ENCODE peak calls at places on chromosomes 11 and 22, in ten cellular contexts. M is tibial nerve, F is HepG2, H is SK-N-SH, R is ovary, D is A549, U is H1, L is sigmoid colon, Q is transverse colon, O is K562. Z is an unnamed sample.

GRCh38 chr22:19641254-19641982 is 72.9 kb upstream of the SEPTIN5 start:
- DNase-seq in R (no peak), U (peak; percentile 41), L (no peak), Q (no peak), F (no peak), D (peak; percentile 64), O (peak; percentile 94), M (no peak), H (peak; percentile 3), Z (no peak)

GRCh38 chr11:106706355-106706754 is 311.9 kb downstream of the GUCY1A2 start:
- DNase-seq in O (no peak), Q (no peak), U (no peak), F (no peak), H (peak; percentile 1), D (peak; percentile 76), R (no peak), M (no peak), L (no peak), Z (no peak)

GRCh38 chr11:70713988-70714665 is 315.8 kb downstream of the CTTN start:
- DNase-seq in M (no peak), O (no peak), U (peak; percentile 33), D (no peak), R (no peak), H (peak; percentile 68), L (no peak), Q (no peak), F (no peak), Z (no peak)

GRCh38 chr11:57458060-57458409 is 2.3 kb upstream of the RTN4RL2 start:
- DNase-seq in Q (no peak), U (no peak), F (no peak), M (no peak), L (no peak), D (peak; percentile 62), O (no peak), R (no peak), H (no peak), Z (no peak)

GRCh38 chr11:5815534-5815933 is 6.8 kb downstream of the OR52N2 start:
- DNase-seq in H (no peak), D (no peak), O (peak; percentile 23), L (no peak), F (no peak), M (no peak), U (no peak), R (no peak), Q (no peak), Z (no peak)

GRCh38 chr22:23113067-23113846 is 28.5 kb downstream of the RSPH14 start:
- DNase-seq in L (no peak), H (peak; percentile 84), R (peak; percentile 88), O (no peak), F (no peak), M (no peak), Q (no peak), U (no peak), D (no peak), Z (no peak)

GRCh38 chr11:58711832-58712231 is 19.9 kb downstream of the GLYAT start:
- DNase-seq in O (peak; percentile 51), Q (no peak), H (no peak), R (no peak), L (no peak), F (no peak), M (no peak), D (no peak), U (no peak), Z (no peak)

GRCh38 chr11:118658372-118659313 is 20.8 kb downstream of the TREH start:
- DNase-seq in H (no peak), Q (no peak), D (no peak), M (no peak), U (no peak), O (peak; percentile 22), L (no peak), F (no peak), R (peak; percentile 52), Z (no peak)

GRCh38 chr11:129695543-129696308 is 119.9 kb upstream of the TMEM45B start:
- DNase-seq in L (no peak), O (peak; percentile 71), U (peak; percentile 41), Q (peak; percentile 80), R (peak; percentile 43), F (peak; percentile 46), D (peak; percentile 48), M (no peak), H (peak; percentile 70), Z (peak; percentile 82)

GRCh38 chr22:37173709-37174108 is 14.3 kb downstream of the C1QTNF6 start:
- DNase-seq in O (no peak), R (peak; percentile 13), D (no peak), U (no peak), F (no peak), Q (no peak), M (no peak), L (peak; percentile 79), H (peak; percentile 4), Z (no peak)

GRCh38 chr22:43260346-43260745 is 73.4 kb upstream of the TTLL12 start:
- DNase-seq in D (no peak), R (no peak), U (no peak), Q (no peak), F (no peak), O (no peak), M (no peak), H (no peak), L (no peak), Z (no peak)

GRCh38 chr11:112524808-112525207 is 264.1 kb upstream of the PLET1 start:
- DNase-seq in H (no peak), U (no peak), L (peak; percentile 66), M (peak; percentile 13), F (no peak), O (no peak), D (no peak), Q (peak; percentile 26), R (no peak), Z (peak; percentile 35)

GRCh38 chr22:17281026-17281809 is 62.0 kb upstream of the ADA2 start:
- DNase-seq in L (peak; percentile 30), H (no peak), O (no peak), F (no peak), R (no peak), Q (no peak), M (no peak), U (no peak), D (no peak), Z (no peak)

GRCh38 chr22:19292262-19293230 is 1.0 kb upstream of the CLTCL1 start:
- DNase-seq in U (no peak), R (peak; percentile 52), D (no peak), O (no peak), Q (peak; percentile 18), H (no peak), F (no peak), M (no peak), L (no peak), Z (no peak)

GRCh38 chr22:29427176-29427760 is 11.1 kb upstream of the RFPL1 start:
- DNase-seq in O (no peak), Q (no peak), U (no peak), H (no peak), D (no peak), F (no peak), L (no peak), R (no peak), M (no peak), Z (no peak)

GRCh38 chr22:28139993-28140392 is 220.9 kb upstream of the PITPNB start:
- DNase-seq in D (no peak), L (no peak), U (no peak), Q (no peak), H (no peak), M (no peak), F (no peak), O (no peak), R (no peak), Z (no peak)
- TF ChIP-seq EP300 in D (no peak), L (no peak), U (no peak), Q (no peak), H (no peak), M (no peak), F (no peak), O (no peak), R (no peak), Z (no peak)

GRCh38 chr11:68678031-68678441 is 6.3 kb upstream of the GAL start:
- DNase-seq in M (no peak), D (no peak), F (no peak), R (no peak), L (peak; percentile 55), U (no peak), H (no peak), Q (peak; percentile 0), O (no peak), Z (no peak)

GRCh38 chr11:68673991-68674390 is 10.4 kb upstream of the GAL start:
- DNase-seq in L (no peak), Q (no peak), F (no peak), H (no peak), U (no peak), M (no peak), D (no peak), O (no peak), R (no peak), Z (no peak)

GRCh38 chr11:68680541-68681231 is 3.7 kb upstream of the GAL start:
- DNase-seq in L (peak; percentile 52), U (no peak), M (no peak), H (no peak), Q (no peak), D (no peak), F (no peak), O (no peak), R (no peak), Z (no peak)

GRCh38 chr11:68674461-68674860 is 9.9 kb upstream of the GAL start:
- DNase-seq in M (no peak), D (no peak), U (no peak), R (no peak), Q (no peak), L (no peak), F (no peak), O (no peak), H (no peak), Z (no peak)

DNA sequence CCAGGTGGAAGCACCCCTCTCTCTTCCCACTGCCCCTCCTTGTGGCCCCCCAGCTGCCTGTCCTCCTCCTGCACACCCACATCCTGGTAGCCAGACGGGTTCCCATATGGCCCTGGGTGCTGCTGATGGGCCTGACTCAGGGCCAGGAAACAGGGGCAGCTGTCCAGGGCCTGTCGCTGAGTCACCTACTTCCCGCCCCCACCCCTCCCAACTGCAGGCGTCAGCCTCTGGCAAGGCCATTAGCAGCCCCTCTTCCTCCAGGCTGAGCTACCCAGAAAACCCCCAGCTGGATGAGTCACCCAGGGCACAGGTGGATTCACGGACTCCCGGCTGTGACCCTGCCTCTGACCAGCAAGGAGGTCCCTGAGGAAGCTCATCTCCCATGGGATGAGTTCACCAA is 6.9 kb upstream of the GAL start:
- DNase-seq in L (peak; percentile 63), M (no peak), R (no peak), F (peak; percentile 51), Q (no peak), D (peak; percentile 72), O (peak; percentile 82), H (peak; percentile 83), U (peak; percentile 53), Z (no peak)
- TF ChIP-seq EP300 in L (no peak), M (no peak), R (no peak), F (no peak), Q (no peak), D (no peak), O (no peak), H (peak; percentile 68), U (no peak), Z (no peak)

GRCh38 chr22:35863432-35863831 is 145.8 kb downstream of the APOL5 start:
- DNase-seq in R (no peak), F (no peak), H (peak; percentile 51), O (no peak), D (no peak), L (no peak), Q (no peak), M (no peak), U (no peak), Z (no peak)
- TF ChIP-seq EP300 in R (no peak), F (no peak), H (peak; percentile 59), O (no peak), D (no peak), L (no peak), Q (no peak), M (no peak), U (no peak), Z (no peak)

GRCh38 chr22:44828193-44828592 is 75.8 kb downstream of the ARHGAP8 start:
- DNase-seq in R (no peak), D (peak; percentile 25), U (no peak), H (peak; percentile 87), F (no peak), L (no peak), O (peak; percentile 46), Q (no peak), M (no peak), Z (no peak)
- TF ChIP-seq EP300 in R (no peak), D (no peak), U (no peak), H (no peak), F (no peak), L (no peak), O (no peak), Q (no peak), M (no peak), Z (no peak)

Z was measured in stomach.